ENCODE peak calls at places on chromosomes 6 and 20, in seven cellular contexts. K, S, B, E, W, N and A are unnamed samples.

GRCh38 chr6:80197474-80197873 is 91.0 kb downstream of the BCKDHB start:
- DNase-seq in E (no peak), B (no peak), W (no peak), S (peak; percentile 10), K (no peak), N (no peak), A (no peak)

GRCh38 chr6:157213426-157213825 is 109.9 kb downstream of the TMEM242 start:
- DNase-seq in W (no peak), S (no peak), E (no peak), B (no peak), K (no peak), N (peak; percentile 36), A (no peak)

GRCh38 chr20:63850689-63851547 is 10.4 kb upstream of the ABHD16B start:
- DNase-seq in E (no peak), B (no peak), N (no peak), S (no peak), W (no peak), K (no peak), A (no peak)

GRCh38 chr6:18263561-18264337 is 581 bp downstream of the DEK start:
- DNase-seq in S (no peak), K (peak; percentile 33), N (peak; percentile 66), E (no peak), W (peak; percentile 67), B (no peak), A (no peak)

GRCh38 chr6:154773610-154774089 is 40.4 kb downstream of the SCAF8 start:
- DNase-seq in N (no peak), K (no peak), B (no peak), S (no peak), W (no peak), E (no peak), A (no peak)

GRCh38 chr6:150876598-150876997 is 11.1 kb downstream of the MTHFD1L start:
- DNase-seq in E (no peak), S (peak; percentile 37), K (no peak), W (no peak), N (no peak), B (no peak), A (no peak)

GRCh38 chr6:38169221-38169674 is 349.7 kb downstream of the ZFAND3 start:
- DNase-seq in W (no peak), E (peak; percentile 41), K (no peak), S (no peak), B (peak; percentile 62), N (no peak), A (no peak)

GRCh38 chr6:169269180-169270076 is 15.8 kb upstream of the THBS2 start:
- DNase-seq in K (no peak), S (peak; percentile 64), N (no peak), B (no peak), W (no peak), E (no peak), A (no peak)

GRCh38 chr6:120869397-120869796 is 464.9 kb downstream of the TBC1D32 start:
- DNase-seq in W (peak; percentile 8), N (no peak), B (peak; percentile 26), E (peak; percentile 34), S (no peak), K (no peak), A (peak; percentile 18)

GRCh38 chr20:38725959-38726848 is 1.9 kb downstream of the SLC32A1 start:
- DNase-seq in S (peak; percentile 11), W (peak; percentile 33), B (peak; percentile 93), N (peak; percentile 92), K (no peak), E (peak; percentile 97), A (peak; percentile 84)

GRCh38 chr6:55617272-55617671 is 38.3 kb upstream of the HMGCLL1 start:
- DNase-seq in S (peak; percentile 56), E (peak; percentile 59), N (peak; percentile 50), B (peak; percentile 42), W (peak; percentile 36), K (peak; percentile 19), A (no peak)

GRCh38 chr6:169189686-169190085 is 64.0 kb downstream of the THBS2 start:
- DNase-seq in S (peak; percentile 26), B (no peak), N (no peak), W (no peak), E (no peak), K (no peak), A (no peak)

GRCh38 chr6:92777146-92777740 is 642.1 kb downstream of the EPHA7 start:
- DNase-seq in K (no peak), S (peak; percentile 42), E (peak; percentile 65), W (peak; percentile 51), N (no peak), B (no peak), A (peak; percentile 12)

GRCh38 chr6:156956286-156956685 is 179.1 kb downstream of the ARID1B start:
- DNase-seq in N (no peak), S (no peak), E (no peak), W (no peak), K (no peak), B (no peak), A (no peak)

GRCh38 chr20:51457281-51457932 is 85.1 kb downstream of the NFATC2 start:
- DNase-seq in W (peak; percentile 78), K (no peak), N (no peak), S (peak; percentile 67), E (no peak), B (no peak), A (no peak)

GRCh38 chr20:52493177-52493711 is 301.7 kb upstream of the ZFP64 start:
- DNase-seq in E (no peak), S (peak; percentile 36), B (no peak), N (no peak), K (no peak), W (peak; percentile 87), A (no peak)

GRCh38 chr6:37693546-37694250 is 4.0 kb downstream of the MDGA1 start:
- DNase-seq in S (no peak), W (no peak), E (no peak), N (no peak), B (no peak), K (no peak), A (no peak)

GRCh38 chr6:9496837-9497236 is 918.0 kb downstream of the TFAP2A start:
- DNase-seq in S (no peak), W (no peak), N (no peak), K (no peak), E (no peak), B (no peak), A (no peak)

GRCh38 chr6:797479-798077 is 104.6 kb upstream of the EXOC2 start:
- DNase-seq in S (peak; percentile 67), E (peak; percentile 47), K (peak; percentile 18), W (peak; percentile 59), N (peak; percentile 53), B (no peak), A (peak; percentile 39)

GRCh38 chr6:119355890-119356289 is 6.3 kb upstream of the MAN1A1 start:
- DNase-seq in K (no peak), W (no peak), S (no peak), N (no peak), E (no peak), B (no peak), A (no peak)

GRCh38 chr6:145863988-145864616 is 49.5 kb upstream of the FBXO30 start:
- DNase-seq in S (no peak), E (no peak), W (no peak), K (no peak), B (no peak), N (no peak), A (no peak)

GRCh38 chr6:145865595-145865994 is 51.0 kb upstream of the FBXO30 start:
- DNase-seq in S (no peak), N (no peak), E (no peak), B (no peak), K (no peak), W (no peak), A (no peak)

GRCh38 chr6:145865175-145865574 is 50.6 kb upstream of the FBXO30 start:
- DNase-seq in W (no peak), B (no peak), S (no peak), E (no peak), K (no peak), N (no peak), A (no peak)

GRCh38 chr6:145863396-145863795 is 48.8 kb upstream of the FBXO30 start:
- DNase-seq in W (no peak), B (no peak), K (no peak), N (no peak), E (no peak), S (no peak), A (no peak)

DNA sequence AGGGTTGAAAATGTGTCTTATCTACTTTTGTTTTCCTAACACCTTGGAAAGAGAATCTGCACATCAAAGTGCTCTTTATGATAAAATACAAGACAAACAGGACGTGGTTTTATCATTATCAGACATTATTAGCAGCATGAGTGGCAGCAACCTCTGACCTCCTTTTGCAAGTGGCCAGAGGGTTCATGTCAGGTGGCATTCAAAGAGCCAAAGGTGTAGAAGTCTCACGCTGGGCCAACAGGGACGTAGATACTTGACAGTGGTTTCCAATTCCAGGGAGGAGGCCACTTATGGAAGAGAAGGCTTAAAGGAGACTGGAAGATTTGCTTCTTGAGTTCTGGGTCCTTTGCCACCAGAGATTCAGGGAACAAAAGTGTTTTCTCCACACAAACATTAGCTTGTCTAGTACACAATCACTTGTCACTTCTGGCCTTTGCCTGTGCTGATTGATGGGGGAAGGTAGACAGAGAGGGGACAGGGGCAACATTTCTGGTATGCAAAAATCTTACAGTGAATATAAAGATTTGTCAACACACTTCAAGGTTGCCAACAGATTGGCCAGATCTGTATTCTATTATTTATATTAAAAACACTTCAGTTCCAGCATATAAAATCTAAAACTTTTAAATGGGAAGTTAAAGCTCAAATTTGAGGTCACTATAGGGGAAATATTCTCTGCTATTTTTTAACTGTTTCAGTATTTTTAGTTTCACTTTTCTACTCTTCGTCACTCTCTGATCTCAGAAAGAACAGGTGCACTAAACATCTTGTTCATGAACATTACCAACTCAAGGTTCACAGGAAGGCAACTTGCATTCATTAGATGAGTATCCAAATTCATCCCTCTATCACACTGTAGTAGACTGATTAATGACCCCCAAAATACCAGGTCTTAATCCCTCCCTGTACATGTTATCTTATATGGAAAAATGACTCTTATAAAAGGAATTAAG is 52.1 kb upstream of the FBXO30 start:
- DNase-seq in W (no peak), E (peak; percentile 11), N (no peak), B (no peak), K (no peak), S (no peak), A (no peak)
- H2BK5ac ChIP-seq in W (no peak overlapping the region), E (no peak overlapping the region), N (no peak overlapping the region), B (no peak overlapping the region), K (no peak overlapping the region), S (no peak overlapping the region), A (no peak overlapping the region)

GRCh38 chr20:32572271-32572968 is 12.7 kb downstream of the NOL4L start:
- DNase-seq in N (no peak), B (no peak), E (no peak), S (no peak), K (no peak), W (no peak), A (no peak)
- H3K4me1 ChIP-seq in N (no peaks in the 10 kb centered on the region), B (no peaks in the 10 kb centered on the region), E (peaks cover 8% of the 10 kb centered on the region), S (peaks cover 10% of the 10 kb centered on the region), K (peaks cover 6% of the 10 kb centered on the region), W (peaks cover 41% of the 10 kb centered on the region), A (peaks cover 21% of the 10 kb centered on the region)

GRCh38 chr6:45054610-45055009 is 273.5 kb upstream of the RUNX2 start:
- DNase-seq in E (no peak), S (no peak), K (no peak), B (no peak), W (peak; percentile 22), N (no peak), A (no peak)
- H3K79me1 ChIP-seq in E (no peaks in the 10 kb centered on the region), S (no peaks in the 10 kb centered on the region), K (no peaks in the 10 kb centered on the region), B (no peaks in the 10 kb centered on the region), W (peaks cover 3% of the 10 kb centered on the region), N (no peaks in the 10 kb centered on the region), A (no peaks in the 10 kb centered on the region)

DNA sequence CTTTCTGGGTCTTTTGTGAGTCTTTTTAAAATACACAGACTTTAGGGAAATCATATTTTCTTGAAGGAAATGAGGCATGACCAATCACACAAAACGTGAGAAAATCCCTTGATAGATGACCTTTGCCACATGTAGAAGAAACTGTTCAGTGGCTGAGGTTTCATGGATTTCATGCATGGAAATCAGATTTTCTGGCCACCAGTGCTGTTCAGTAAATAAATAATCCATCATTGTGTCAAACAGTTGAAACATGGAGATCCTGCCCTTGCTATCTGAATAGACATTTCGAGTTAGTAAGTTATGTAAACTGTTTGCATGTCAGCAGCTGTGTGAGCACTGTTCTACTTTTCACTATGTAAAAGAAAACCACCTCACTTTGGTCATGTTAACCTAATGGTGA is 793.8 kb upstream of the EPHA7 start:
- DNase-seq in E (no peak), B (no peak), S (no peak), W (peak; percentile 8), K (no peak), N (no peak), A (no peak)
- H2BK5ac ChIP-seq in E (no peak overlapping the region), B (no peak overlapping the region), S (no peak overlapping the region), W (no peak overlapping the region), K (no peak overlapping the region), N (no peak overlapping the region), A (no peak overlapping the region)